ENCODE peak calls at places on chromosomes 11 and 22, in eight cellular contexts. O is cerebellar cortex; X is activated T-cell treated with anti-CD3 and anti-CD28 coated beads, Interleukin-2, amount 50 U/mL, for 72 hours; G is NCI-H2107; D is lower leg skin; N is right lobe of liver; K is stimulated activated naive CD8-positive, alpha-beta T cell treated with anti-CD3 and anti-CD28 coated beads, Interleukin-15, amount 100 ng/mL, for 72 hours; Y is activated B cell treated with CpG ODN at 0.5 μM for 24 hours. I is an unnamed sample.

GRCh38 chr22:48749555-48750227 is 1078.0 kb downstream of the BRD1 start:
- DNase-seq in K (no peak), X (no peak), G (no peak), Y (no peak), O (no peak), D (peak), N (no peak), I (no peak)

GRCh38 chr11:47213985-47214564 is 699 bp upstream of the DDB2 start:
- DNase-seq in O (peak), K (peak), Y (peak), D (peak), X (peak), N (peak), G (peak), I (peak)

GRCh38 chr11:41031571-41032060 is 427.8 kb downstream of the LRRC4C start:
- DNase-seq in O (peak), K (no peak), G (no peak), D (no peak), N (no peak), X (no peak), Y (no peak), I (no peak)

GRCh38 chr11:19116315-19116970 is 525 bp upstream of the ZDHHC13 start:
- DNase-seq in D (no peak), K (no peak), G (no peak), X (peak), N (no peak), Y (no peak), O (no peak), I (no peak)

GRCh38 chr11:119101367-119101758 is 290 bp downstream of the DPAGT1 start:
- DNase-seq in N (no peak), Y (no peak), O (no peak), D (no peak), K (no peak), G (no peak), X (peak), I (no peak)

GRCh38 chr11:26878959-26879581 is 114.8 kb upstream of the FIBIN start:
- DNase-seq in K (no peak), X (no peak), N (no peak), G (no peak), O (no peak), D (no peak), Y (no peak), I (no peak)

GRCh38 chr22:47692811-47693210 is 930.4 kb downstream of the TBC1D22A start:
- DNase-seq in K (no peak), D (no peak), Y (no peak), X (no peak), N (no peak), G (no peak), O (no peak), I (no peak)

GRCh38 chr22:33519140-33519973 is 400.9 kb downstream of the LARGE1 start:
- DNase-seq in D (peak), O (peak), X (peak), Y (peak), G (no peak), N (no peak), K (peak), I (no peak)

GRCh38 chr11:71977743-71978418 is 20.8 kb upstream of the IL18BP start:
- DNase-seq in X (peak), N (no peak), K (peak), G (peak), O (peak), D (peak), Y (no peak), I (no peak)

GRCh38 chr11:70567680-70568503 is 169.6 kb downstream of the CTTN start:
- DNase-seq in N (no peak), X (no peak), O (no peak), G (no peak), K (no peak), D (peak), Y (no peak), I (no peak)

GRCh38 chr11:124277809-124278208 is 21.6 kb downstream of the OR8G5 start:
- DNase-seq in G (no peak), Y (no peak), X (no peak), N (no peak), K (no peak), O (no peak), D (no peak), I (no peak)

GRCh38 chr11:45362636-45363035 is 76.5 kb upstream of the SYT13 start:
- DNase-seq in O (no peak), X (no peak), N (no peak), G (no peak), D (no peak), Y (no peak), K (no peak), I (no peak)

GRCh38 chr11:27216268-27217149 is 146.5 kb downstream of the CCDC34 start:
- DNase-seq in D (no peak), Y (no peak), K (no peak), O (peak), G (no peak), X (no peak), N (no peak), I (no peak)

GRCh38 chr22:20001082-20001638 is 15.5 kb downstream of the ARVCF start:
- DNase-seq in O (no peak), N (no peak), K (no peak), X (no peak), Y (no peak), G (no peak), D (no peak), I (no peak)

GRCh38 chr11:105589346-105589745 is 20.5 kb upstream of the GRIA4 start:
- DNase-seq in N (no peak), G (no peak), O (no peak), Y (no peak), D (no peak), X (no peak), K (no peak), I (no peak)

GRCh38 chr22:31646186-31647019 is 15.6 kb downstream of the PISD start:
- DNase-seq in N (no peak), K (no peak), Y (no peak), G (no peak), O (no peak), X (peak), D (no peak), I (no peak)

GRCh38 chr11:15236514-15236913 is 121.8 kb downstream of the INSC start:
- DNase-seq in D (no peak), O (no peak), G (peak), K (no peak), X (no peak), N (no peak), Y (no peak), I (no peak)

GRCh38 chr11:120565436-120566155 is 54.0 kb downstream of the GRIK4 start:
- DNase-seq in K (no peak), G (no peak), D (no peak), O (no peak), X (no peak), N (no peak), Y (no peak), I (no peak)

GRCh38 chr11:16605971-16606783 is 132.3 kb upstream of the C11orf58 start:
- DNase-seq in O (peak), K (peak), D (peak), N (peak), G (peak), X (peak), Y (peak), I (peak)

GRCh38 chr11:123206671-123207421 is 11.8 kb upstream of the CLMP start:
- DNase-seq in O (peak), K (no peak), X (no peak), D (no peak), G (no peak), Y (no peak), N (no peak), I (no peak)

GRCh38 chr11:77873345-77873744 is 52.4 kb downstream of the AAMDC start:
- DNase-seq in D (no peak), X (no peak), O (no peak), Y (no peak), G (no peak), N (no peak), K (no peak), I (no peak)

GRCh38 chr11:60869451-60869825 is 2.1 kb downstream of the ZP1 start:
- DNase-seq in N (no peak), Y (no peak), K (no peak), D (no peak), O (no peak), X (no peak), G (no peak), I (no peak)

GRCh38 chr22:19874307-19875060 is 19.8 kb upstream of the GNB1L start:
- DNase-seq in D (no peak), K (no peak), G (no peak), Y (no peak), X (peak), O (no peak), N (no peak), I (peak)

GRCh38 chr11:11263238-11264030 is 89.6 kb downstream of the CSNK2A3 start:
- DNase-seq in X (no peak), K (no peak), N (no peak), G (no peak), Y (no peak), D (no peak), O (peak), I (peak)

GRCh38 chr11:100561325-100561724 is 125.8 kb upstream of the ARHGAP42 start:
- DNase-seq in X (no peak), G (no peak), D (no peak), K (no peak), O (no peak), Y (no peak), N (no peak), I (no peak)

GRCh38 chr11:1837171-1838076 is 1.4 kb upstream of the TNNI2 start:
- DNase-seq in D (no peak), O (peak), K (peak), G (no peak), N (no peak), Y (peak), X (peak), I (no peak)

GRCh38 chr22:45155050-45155840 is 8.5 kb upstream of the NUP50 start:
- DNase-seq in X (no peak), D (no peak), K (no peak), O (no peak), G (no peak), N (no peak), Y (no peak), I (no peak)

GRCh38 chr11:17224727-17225126 is 16.9 kb upstream of the PIK3C2A start:
- DNase-seq in G (no peak), X (no peak), Y (no peak), D (no peak), K (no peak), N (no peak), O (no peak), I (no peak)

GRCh38 chr11:78699606-78700005 is 124.9 kb upstream of the NARS2 start:
- DNase-seq in D (no peak), O (no peak), X (no peak), Y (no peak), G (no peak), N (no peak), K (no peak), I (no peak)

GRCh38 chr11:85170184-85170583 is 457.0 kb downstream of the DLG2 start:
- DNase-seq in K (no peak), O (no peak), N (no peak), X (no peak), G (no peak), D (no peak), Y (no peak), I (no peak)

GRCh38 chr11:75719089-75719638 is 1.5 kb downstream of the MOGAT2 start:
- DNase-seq in K (no peak), G (no peak), D (no peak), Y (no peak), O (no peak), N (peak), X (no peak), I (no peak)

GRCh38 chr11:36312593-36312990 is 16.5 kb downstream of the PRR5L start:
- DNase-seq in X (no peak), O (no peak), N (no peak), K (peak), Y (no peak), D (no peak), G (no peak), I (no peak)

GRCh38 chr22:38462960-38463784 is 4.7 kb upstream of the KDELR3 start:
- DNase-seq in N (no peak), K (no peak), D (no peak), X (no peak), G (no peak), O (peak), Y (no peak), I (no peak)

GRCh38 chr11:10886652-10887250 is 28.9 kb upstream of the ZBED5 start:
- DNase-seq in Y (no peak), X (no peak), K (no peak), N (no peak), D (no peak), O (no peak), G (no peak), I (no peak)

GRCh38 chr11:8354622-8355417 is 91.1 kb upstream of the LMO1 start:
- DNase-seq in Y (no peak), D (no peak), K (no peak), O (peak), X (no peak), G (peak), N (no peak), I (no peak)

I was measured in ascending aorta.